ENCODE peak calls at places on chromosomes 12 and 14, in ten cellular contexts. Q is tibial artery, L is GM12878, N is uterus, Y is brain microvascular endothelial cell, B is left ventricle myocardium inferior, E is PC-9, S is thoracic aorta, T is fibroblast of lung, X is cardiac muscle cell. C is an unnamed sample. For H3K36me3, the result is how much of the 10 kb centered on the place peaks cover.

GRCh38 chr14:65821224-65821753 is 408.8 kb downstream of the FUT8 start:
- DNase-seq in Q (no peak), L (no peak), N (no peak), Y (no peak), B (no peak), E (no peak), S (no peak), T (no peak), X (no peak), C (no peak)

GRCh38 chr12:116484807-116485206 is 74.4 kb upstream of the MAP1LC3B2 start:
- DNase-seq in Q (no peak), L (no peak), N (peak), Y (no peak), B (no peak), E (no peak), S (no peak), T (no peak), X (peak), C (no peak)

GRCh38 chr12:4910502-4911315 is 1.0 kb downstream of the KCNA1 start:
- DNase-seq in Q (no peak), L (no peak), N (no peak), Y (no peak), B (no peak), E (no peak), S (no peak), T (no peak), X (no peak), C (no peak)

GRCh38 chr14:68015356-68016242 is 196.0 kb downstream of the RAD51B start:
- DNase-seq in Q (no peak), L (no peak), N (no peak), Y (no peak), B (no peak), E (no peak), S (no peak), T (peak), X (no peak), C (no peak)

GRCh38 chr12:78146365-78146772 is 315.7 kb downstream of the NAV3 start:
- DNase-seq in Q (no peak), L (no peak), N (no peak), Y (peak), B (no peak), E (no peak), S (no peak), T (peak), X (peak), C (no peak)

GRCh38 chr12:105288311-105288996 is 42.0 kb upstream of the C12orf75 start:
- DNase-seq in Q (no peak), L (no peak), N (no peak), Y (no peak), B (no peak), E (no peak), S (no peak), T (no peak), X (no peak), C (no peak)

GRCh38 chr14:88321692-88322504 is 1.2 kb downstream of the KCNK10 start:
- DNase-seq in Q (no peak), L (no peak), N (no peak), Y (no peak), B (no peak), E (no peak), S (no peak), T (no peak), X (no peak), C (no peak)

GRCh38 chr14:97705976-97706375 is 908.8 kb downstream of the VRK1 start:
- DNase-seq in Q (no peak), L (no peak), N (no peak), Y (no peak), B (no peak), E (no peak), S (no peak), T (no peak), X (no peak), C (no peak)

GRCh38 chr12:100579844-100580243 is 6.4 kb downstream of the GAS2L3 start:
- DNase-seq in Q (no peak), L (no peak), N (no peak), Y (no peak), B (no peak), E (no peak), S (no peak), T (no peak), X (no peak), C (no peak)

GRCh38 chr12:1503281-1503711 is 91.1 kb downstream of the FBXL14 start:
- DNase-seq in Q (peak), L (no peak), N (no peak), Y (no peak), B (no peak), E (no peak), S (no peak), T (no peak), X (no peak), C (no peak)

GRCh38 chr12:42669471-42669997 is 80.0 kb upstream of the PRICKLE1 start:
- DNase-seq in Q (no peak), L (no peak), N (no peak), Y (no peak), B (no peak), E (no peak), S (no peak), T (peak), X (peak), C (no peak)

GRCh38 chr14:81429028-81429427 is 28.9 kb upstream of the STON2 start:
- DNase-seq in Q (no peak), L (no peak), N (no peak), Y (no peak), B (no peak), E (no peak), S (no peak), T (no peak), X (no peak), C (no peak)

GRCh38 chr12:40137252-40137651 is 31.4 kb upstream of the SLC2A13 start:
- DNase-seq in Q (no peak), L (no peak), N (no peak), Y (peak), B (no peak), E (no peak), S (no peak), T (no peak), X (no peak), C (no peak)

GRCh38 chr12:68617160-68617926 is 6.6 kb downstream of the RAP1B start:
- DNase-seq in Q (no peak), L (no peak), N (no peak), Y (peak), B (no peak), E (no peak), S (no peak), T (peak), X (peak), C (no peak)

GRCh38 chr14:26255213-26255612 is 342.6 kb downstream of the NOVA1 start:
- DNase-seq in Q (no peak), L (no peak), N (peak), Y (no peak), B (no peak), E (no peak), S (no peak), T (peak), X (peak), C (no peak)

GRCh38 chr12:122064780-122065588 is 13.6 kb upstream of the MLXIP start:
- DNase-seq in Q (no peak), L (no peak), N (peak), Y (peak), B (peak), E (peak), S (no peak), T (peak), X (peak), C (peak)

GRCh38 chr12:132718644-132719043 is 8.0 kb downstream of the PGAM5 start:
- DNase-seq in Q (no peak), L (no peak), N (no peak), Y (no peak), B (no peak), E (no peak), S (no peak), T (no peak), X (no peak), C (no peak)

GRCh38 chr14:20609215-20610001 is 18.2 kb upstream of the RNASE12 start:
- DNase-seq in Q (peak), L (peak), N (peak), Y (peak), B (peak), E (peak), S (no peak), T (peak), X (peak), C (peak)

GRCh38 chr12:123427036-123427769 is 9.3 kb downstream of the RILPL2 start:
- DNase-seq in Q (no peak), L (peak), N (no peak), Y (no peak), B (no peak), E (no peak), S (no peak), T (no peak), X (no peak), C (no peak)

GRCh38 chr14:94008234-94008633 is 11.1 kb downstream of the CCDC197 start:
- DNase-seq in Q (no peak), L (no peak), N (no peak), Y (no peak), B (no peak), E (no peak), S (no peak), T (no peak), X (no peak), C (no peak)

GRCh38 chr14:91349481-91350074 is 68.0 kb downstream of the CCDC88C start:
- DNase-seq in Q (no peak), L (peak), N (no peak), Y (no peak), B (no peak), E (no peak), S (no peak), T (no peak), X (no peak), C (no peak)

GRCh38 chr12:111033281-111034147 is 113.1 kb upstream of the MYL2 start:
- DNase-seq in Q (peak), L (no peak), N (no peak), Y (no peak), B (no peak), E (no peak), S (no peak), T (no peak), X (no peak), C (no peak)

GRCh38 chr14:104793703-104793959 is 1.9 kb downstream of the AKT1 start:
- DNase-seq in Q (no peak), L (no peak), N (no peak), Y (no peak), B (no peak), E (no peak), S (no peak), T (no peak), X (no peak), C (no peak)

GRCh38 chr14:101564444-101564776 is 3.1 kb downstream of the DIO3 start:
- DNase-seq in Q (no peak), L (no peak), N (no peak), Y (no peak), B (no peak), E (no peak), S (no peak), T (no peak), X (no peak), C (no peak)

GRCh38 chr14:90398841-90399540 is 2.2 kb downstream of the CALM1 start:
- DNase-seq in Q (no peak), L (no peak), N (no peak), Y (no peak), B (no peak), E (no peak), S (no peak), T (no peak), X (no peak), C (no peak)

GRCh38 chr12:27999521-27999920 is 27.0 kb upstream of the PTHLH start:
- DNase-seq in Q (no peak), L (no peak), N (no peak), Y (no peak), B (no peak), E (peak), S (no peak), T (peak), X (peak), C (no peak)

GRCh38 chr12:126349383-126349782 is 1284.1 kb downstream of the AACS start:
- DNase-seq in Q (no peak), L (no peak), N (no peak), Y (no peak), B (no peak), E (no peak), S (no peak), T (no peak), X (no peak), C (no peak)

GRCh38 chr14:104636131-104636530 is 31.6 kb upstream of the TMEM179 start:
- DNase-seq in Q (no peak), L (no peak), N (no peak), Y (no peak), B (no peak), E (no peak), S (no peak), T (no peak), X (no peak), C (no peak)

DNA sequence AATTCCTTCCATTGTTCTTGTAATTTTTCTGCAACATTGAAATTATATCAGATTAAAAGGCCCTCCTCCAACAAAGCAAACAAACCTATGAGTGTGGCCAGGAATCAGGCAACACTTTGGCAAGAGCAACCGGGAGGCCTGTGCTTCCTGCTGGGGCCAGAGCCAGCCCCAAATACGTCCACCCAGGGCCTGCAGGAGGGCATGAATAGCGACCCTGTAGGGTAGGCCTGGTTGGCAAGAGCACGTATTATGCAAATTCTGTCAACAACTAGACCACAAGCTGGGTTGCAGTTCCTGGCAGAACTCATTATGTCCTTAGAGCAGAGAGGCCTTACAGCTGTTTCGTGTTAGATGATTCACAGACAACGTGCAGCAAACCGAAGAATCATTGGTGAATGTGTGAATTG is 26.9 kb upstream of the LGALS3 start:
- DNase-seq in Q (peak), L (peak), N (peak), Y (peak), B (peak), E (peak), S (no peak), T (peak), X (peak), C (peak)
- TF ChIP-seq CTCF in Q (no peak), L (no peak), N (no peak), Y (no peak), B (no peak), E (no peak), S (no peak), T (no peak), X (no peak), C (no peak)

DNA sequence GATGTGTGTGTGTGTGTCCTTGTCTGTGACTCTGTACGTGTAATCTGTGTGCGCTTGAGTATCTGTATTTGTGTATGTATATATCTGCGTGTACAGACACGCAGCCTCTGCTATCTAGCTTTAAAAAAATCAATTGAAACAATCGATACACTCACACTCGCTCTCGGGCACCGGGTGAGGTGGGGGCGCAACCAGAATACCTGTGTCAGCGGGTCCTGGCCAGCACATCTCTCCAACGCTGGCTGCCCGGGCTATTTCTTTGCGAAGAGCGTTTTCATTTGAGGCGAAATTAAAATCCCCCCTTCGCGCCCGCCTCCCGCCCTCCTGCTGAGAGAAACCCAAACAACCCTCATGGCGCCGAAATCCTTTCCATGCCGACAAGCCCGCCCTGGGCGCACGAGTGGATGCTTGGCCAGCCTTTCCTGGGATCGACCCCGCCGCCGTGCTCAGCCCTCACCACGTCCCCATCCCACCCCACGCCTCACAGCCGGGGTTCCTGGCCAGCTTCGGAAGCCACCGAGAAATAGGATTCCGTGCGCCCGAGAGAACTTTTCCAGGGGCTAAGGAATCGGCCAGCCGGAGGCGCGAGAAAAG is 1.2 kb downstream of the ZDHHC22 start:
- DNase-seq in Q (no peak), L (no peak), N (no peak), Y (no peak), B (no peak), E (no peak), S (no peak), T (no peak), X (no peak), C (no peak)
- H3K4me3 ChIP-seq in Q (no peak), L (no peak), N (peak), Y (peak), B (peak), E (no peak), S (peak), T (no peak), X (peak), C (no peak)

GRCh38 chr12:51208016-51208660 is 9.7 kb downstream of the POU6F1 start:
- DNase-seq in Q (no peak), L (no peak), N (no peak), Y (no peak), B (no peak), E (no peak), S (no peak), T (no peak), X (no peak), C (no peak)
- H3K36me3 ChIP-seq in Q (under half), L (under half), N (under half), Y (under half), B (under half), E (under half), S (under half), T (under half), X (under half), C (under half)

DNA sequence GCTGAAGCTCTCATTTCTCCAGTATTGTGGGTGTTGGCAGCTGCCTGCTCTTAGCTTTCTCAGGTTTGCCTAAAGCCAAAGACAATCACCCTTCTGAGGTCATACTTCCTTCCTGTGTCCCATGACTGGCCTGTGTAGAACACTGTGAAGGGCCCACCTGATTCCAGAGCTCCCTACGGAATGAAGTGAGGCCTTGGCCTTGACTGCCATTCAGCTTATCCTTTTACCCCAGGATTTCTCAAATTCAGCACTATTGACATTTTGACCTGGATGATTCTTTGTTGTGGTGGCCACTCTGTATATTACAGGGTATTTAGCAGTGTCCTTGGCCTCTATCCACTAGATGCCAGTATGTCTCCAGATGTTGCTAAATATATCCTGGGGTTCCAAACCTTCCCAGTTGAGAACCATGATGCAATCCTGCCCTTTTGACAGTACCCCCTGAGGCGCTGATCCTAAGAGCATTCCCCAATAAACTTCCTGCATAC is 112.3 kb upstream of the KRR1 start:
- DNase-seq in Q (no peak), L (no peak), N (no peak), Y (peak), B (no peak), E (peak), S (no peak), T (peak), X (peak), C (no peak)
- TF ChIP-seq CTCF in Q (no peak), L (no peak), N (no peak), Y (peak), B (peak), E (peak), S (no peak), T (no peak), X (peak), C (peak)

C was measured in kidney epithelial cell.